ENCODE peak calls at places on chromosomes 2 and 18, in seven cellular contexts. U is iris pigment epithelial cell; N is activated CD8-positive, alpha-beta memory T cell treated with anti-CD3 and anti-CD28 coated beads for 24 hours; L is T-cell; B is activated T-cell treated with anti-CD3 and anti-CD28 coated beads, Interleukin-2, amount 50 U/mL, for 72 hours; K is stimulated activated CD4-positive, alpha-beta T cell treated with anti-CD3 and anti-CD28 coated beads, Interleukin-2, amount 100 ng/mL, for 48 hours; D is Caki2. C is an unnamed sample.

GRCh38 chr18:72444756-72445155 is 99.4 kb downstream of the CBLN2 start:
- DNase-seq in K (no peak), N (no peak), L (no peak), U (no peak), D (no peak), B (no peak), C (no peak)

GRCh38 chr2:106306396-106306795 is 112.3 kb upstream of the UXS1 start:
- DNase-seq in B (no peak), L (no peak), D (no peak), N (no peak), K (no peak), U (no peak), C (no peak)

GRCh38 chr2:223420048-223420447 is 182.1 kb downstream of the SCG2 start:
- DNase-seq in K (no peak), D (no peak), U (no peak), L (no peak), N (no peak), B (no peak), C (no peak)

GRCh38 chr18:5772271-5772670 is 123.1 kb downstream of the TMEM200C start:
- DNase-seq in U (no peak), B (no peak), D (no peak), N (no peak), K (no peak), L (no peak), C (no peak)

GRCh38 chr2:160332318-160332717 is 132.2 kb upstream of the ITGB6 start:
- DNase-seq in B (no peak), D (no peak), L (no peak), U (peak; percentile 62), K (no peak), N (no peak), C (peak; percentile 26)

GRCh38 chr18:52764271-52764670 is 424.3 kb downstream of the DCC start:
- DNase-seq in L (no peak), K (no peak), B (no peak), D (peak; percentile 4), U (no peak), N (no peak), C (peak; percentile 5)

GRCh38 chr2:224523626-224524577 is 61.3 kb downstream of the CUL3 start:
- DNase-seq in U (peak; percentile 45), L (no peak), N (no peak), D (peak; percentile 19), K (no peak), B (no peak), C (no peak)

GRCh38 chr2:104790100-104790811 is 63.7 kb upstream of the POU3F3 start:
- DNase-seq in D (no peak), N (no peak), U (peak; percentile 34), B (no peak), L (no peak), K (no peak), C (no peak)

C was measured in SJCRH30.